ENCODE peak calls at places on chromosome 5, in four cellular contexts. One of them, this sample, is unnamed.

GRCh38 chr5:176676361-176676824 is 29.1 kb downstream of the TSPAN17 start:
- DNase-seq in GM12878: peak
- DNase-seq in K562: peak
- DNase-seq in GM23338: no peak
- DNase-seq in this sample: peak

GRCh38 chr5:139064613-139065012 is 133.6 kb downstream of the SIL1 start:
- DNase-seq in GM23338: no peak
- DNase-seq in GM12878: no peak
- DNase-seq in K562: no peak
- DNase-seq in this sample: peak

GRCh38 chr5:134714120-134714519 is 24.2 kb upstream of the CAMLG start:
- DNase-seq in GM23338: peak
- DNase-seq in GM12878: no peak
- DNase-seq in K562: no peak
- DNase-seq in this sample: no peak

GRCh38 chr5:81303563-81303962 is 2.2 kb downstream of the ZCCHC9 start:
- DNase-seq in GM12878: no peak
- DNase-seq in GM23338: no peak
- DNase-seq in K562: no peak
- DNase-seq in this sample: peak

GRCh38 chr5:123814796-123815479 is 303.0 kb downstream of the CSNK1G3 start:
- DNase-seq in GM12878: no peak
- DNase-seq in K562: no peak
- DNase-seq in GM23338: peak
- DNase-seq in this sample: no peak

GRCh38 chr5:132434813-132435286 is 55.7 kb downstream of the IRF1 start:
- DNase-seq in GM23338: no peak
- DNase-seq in K562: no peak
- DNase-seq in GM12878: no peak
- DNase-seq in this sample: peak

GRCh38 chr5:90519081-90519480 is 10.3 kb downstream of the LYSMD3 start:
- DNase-seq in K562: no peak
- DNase-seq in GM12878: no peak
- DNase-seq in GM23338: no peak
- DNase-seq in this sample: no peak

GRCh38 chr5:139147743-139148079 is 50.5 kb downstream of the SIL1 start:
- DNase-seq in GM12878: no peak
- DNase-seq in K562: no peak
- DNase-seq in GM23338: no peak
- DNase-seq in this sample: no peak

GRCh38 chr5:160506006-160507004 is 84.7 kb downstream of the PTTG1 start:
- DNase-seq in GM23338: peak
- DNase-seq in K562: no peak
- DNase-seq in GM12878: no peak
- DNase-seq in this sample: no peak

GRCh38 chr5:39519566-39520231 is 94.9 kb upstream of the DAB2 start:
- DNase-seq in GM23338: peak
- DNase-seq in GM12878: no peak
- DNase-seq in K562: no peak
- DNase-seq in this sample: no peak

GRCh38 chr5:22070151-22070550 is 783.0 kb downstream of the CDH12 start:
- DNase-seq in GM12878: no peak
- DNase-seq in GM23338: no peak
- DNase-seq in K562: no peak
- DNase-seq in this sample: no peak

GRCh38 chr5:56640763-56641406 is 174.5 kb upstream of the MAP3K1 start:
- DNase-seq in K562: no peak
- DNase-seq in GM23338: no peak
- DNase-seq in GM12878: no peak
- DNase-seq in this sample: no peak

GRCh38 chr5:32042571-32042970 is 131.5 kb downstream of the GOLPH3 start:
- DNase-seq in K562: no peak
- DNase-seq in GM12878: no peak
- DNase-seq in GM23338: no peak
- DNase-seq in this sample: no peak

GRCh38 chr5:34657550-34657921 is 1.4 kb downstream of the RAI14 start:
- DNase-seq in K562: no peak
- DNase-seq in GM12878: no peak
- DNase-seq in GM23338: peak
- DNase-seq in this sample: peak
- TF ChIP-seq JUNB in K562: no peak
- TF ChIP-seq JUNB in GM12878: no peak
- TF ChIP-seq JUNB in GM23338: no peak
- TF ChIP-seq JUNB in this sample: no peak

GRCh38 chr5:14187660-14188059 is 44.5 kb downstream of the TRIO start:
- DNase-seq in GM23338: no peak
- DNase-seq in GM12878: no peak
- DNase-seq in K562: no peak
- DNase-seq in this sample: no peak
- TF ChIP-seq JUNB in GM23338: no peak
- TF ChIP-seq JUNB in GM12878: no peak
- TF ChIP-seq JUNB in K562: no peak
- TF ChIP-seq JUNB in this sample: no peak

DNA sequence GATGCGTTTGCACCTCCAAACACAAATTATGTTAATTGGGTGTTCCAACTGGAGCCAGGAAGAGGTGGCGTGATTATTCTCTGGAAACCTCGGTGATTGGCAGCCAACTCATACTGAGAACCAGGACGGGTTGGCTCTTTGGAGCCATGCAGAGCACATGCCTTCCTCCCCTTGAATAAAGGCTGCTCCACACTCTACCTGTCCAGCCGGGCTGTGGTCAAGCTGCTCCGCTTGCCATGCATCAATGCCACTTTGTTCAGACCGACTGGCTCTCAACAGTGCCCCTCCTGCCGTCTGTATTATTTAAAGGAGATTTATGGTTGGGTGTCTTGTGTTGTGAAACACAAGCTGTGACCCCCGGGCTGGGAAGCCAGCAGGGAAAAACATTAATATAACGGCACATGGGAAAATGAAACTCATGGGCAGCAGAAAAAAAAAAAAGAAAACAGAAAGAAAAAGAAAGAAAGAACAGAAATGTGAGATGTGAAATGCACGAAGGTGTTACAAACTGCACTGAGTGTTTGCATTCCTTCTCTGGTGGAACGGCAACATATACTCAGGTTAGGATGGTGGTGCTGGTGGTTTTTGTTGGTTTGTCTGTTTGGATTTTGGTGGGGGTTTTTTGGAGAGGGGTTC is 190.9 kb downstream of the EBF1 start:
- DNase-seq in GM23338: no peak
- DNase-seq in K562: no peak
- DNase-seq in GM12878: no peak
- DNase-seq in this sample: no peak
- TF ChIP-seq JUNB in GM23338: no peak
- TF ChIP-seq JUNB in K562: no peak
- TF ChIP-seq JUNB in GM12878: no peak
- TF ChIP-seq JUNB in this sample: no peak

DNA sequence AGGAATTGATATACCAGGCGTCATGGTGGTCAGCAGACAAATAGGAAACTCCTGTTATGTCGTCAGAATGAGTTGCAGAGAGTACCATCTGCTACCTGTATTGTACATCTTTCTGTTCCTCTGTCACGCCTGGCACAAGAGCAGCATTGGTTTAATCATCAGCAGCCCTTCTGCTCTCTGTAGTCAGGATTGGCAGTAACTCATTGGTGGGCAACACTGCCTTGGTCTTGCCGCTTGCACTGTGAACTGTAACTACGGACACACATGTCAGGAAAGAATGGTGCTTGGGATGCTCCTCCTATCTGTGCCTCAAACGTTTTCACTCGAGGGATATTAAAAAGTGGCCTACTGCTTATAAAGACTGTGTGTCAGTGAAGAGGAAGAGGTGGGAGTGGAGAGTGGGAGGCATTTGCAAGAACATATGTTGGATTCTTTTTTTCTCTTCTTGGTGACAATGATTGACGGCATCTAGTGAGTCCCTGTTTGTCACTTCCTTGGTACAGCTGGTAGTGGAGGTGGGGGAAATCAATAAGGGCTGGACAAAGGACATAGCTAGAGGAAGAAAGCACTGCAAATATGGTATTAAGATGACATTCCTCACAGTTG is 76.6 kb downstream of the F2RL2 start:
- DNase-seq in K562: no peak
- DNase-seq in GM23338: no peak
- DNase-seq in GM12878: peak
- DNase-seq in this sample: peak
- TF ChIP-seq JUNB in K562: no peak
- TF ChIP-seq JUNB in GM23338: no peak
- TF ChIP-seq JUNB in GM12878: no peak
- TF ChIP-seq JUNB in this sample: no peak

GRCh38 chr5:76403713-76403962 is 553 bp downstream of the IQGAP2 start:
- DNase-seq in K562: no peak
- DNase-seq in GM23338: no peak
- DNase-seq in GM12878: no peak
- DNase-seq in this sample: no peak

GRCh38 chr5:76401801-76402250 is 1.3 kb upstream of the IQGAP2 start:
- DNase-seq in GM23338: no peak
- DNase-seq in GM12878: peak
- DNase-seq in K562: no peak
- DNase-seq in this sample: no peak

GRCh38 chr5:76403963-76404693 is 1.0 kb downstream of the IQGAP2 start:
- DNase-seq in K562: peak
- DNase-seq in GM23338: peak
- DNase-seq in GM12878: peak
- DNase-seq in this sample: peak

GRCh38 chr5:76402880-76403712 is at the start of gene IQGAP2:
- DNase-seq in K562: peak
- DNase-seq in GM23338: peak
- DNase-seq in GM12878: no peak
- DNase-seq in this sample: peak

DNA sequence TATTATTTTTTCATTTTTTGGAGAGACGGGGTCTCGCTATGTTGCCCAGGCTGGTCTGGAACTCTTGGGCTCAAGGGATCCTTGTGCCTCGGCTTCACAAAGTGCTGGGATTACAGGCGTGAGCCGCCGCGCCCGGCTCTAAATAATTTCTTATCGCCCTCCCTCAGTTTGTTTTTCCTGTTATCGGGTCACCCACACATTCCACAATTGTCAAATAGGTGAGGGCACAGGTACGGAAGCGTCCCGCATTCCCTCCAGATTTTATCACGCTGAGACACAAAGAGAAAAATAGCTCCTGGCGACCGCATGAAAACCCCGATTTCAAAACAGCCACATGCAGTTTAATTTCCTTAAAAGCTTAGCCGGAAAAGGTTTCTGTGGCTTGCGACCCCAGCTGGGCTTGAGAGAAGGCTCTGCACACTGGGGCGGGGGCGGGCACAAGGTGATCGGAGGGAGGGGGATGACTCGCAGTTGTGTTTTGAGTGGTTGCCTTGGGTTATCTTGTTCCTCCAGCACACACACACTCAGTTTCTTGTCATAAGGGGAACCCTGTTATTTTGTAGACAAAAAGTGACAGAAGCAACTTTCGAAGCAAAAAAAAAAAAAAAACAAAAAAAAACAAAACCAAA is 720 bp upstream of the IQGAP2 start:
- DNase-seq in K562: peak
- DNase-seq in GM12878: peak
- DNase-seq in GM23338: peak
- DNase-seq in this sample: peak
- TF ChIP-seq JUNB in K562: no peak
- TF ChIP-seq JUNB in GM12878: peak
- TF ChIP-seq JUNB in GM23338: no peak
- TF ChIP-seq JUNB in this sample: no peak

GRCh38 chr5:150442699-150443080 is 6.8 kb downstream of the RPS14 start:
- DNase-seq in GM12878: no peak
- DNase-seq in K562: no peak
- DNase-seq in GM23338: no peak
- DNase-seq in this sample: no peak

GRCh38 chr5:150440948-150441812 is 8.4 kb downstream of the RPS14 start:
- DNase-seq in GM23338: peak
- DNase-seq in GM12878: no peak
- DNase-seq in K562: peak
- DNase-seq in this sample: no peak

GRCh38 chr5:150436141-150436680 is 13.3 kb downstream of the RPS14 start:
- DNase-seq in K562: peak
- DNase-seq in GM12878: peak
- DNase-seq in GM23338: peak
- DNase-seq in this sample: peak

GRCh38 chr5:150441813-150442698 is 7.5 kb downstream of the RPS14 start:
- DNase-seq in GM23338: peak
- DNase-seq in K562: no peak
- DNase-seq in GM12878: no peak
- DNase-seq in this sample: no peak

DNA sequence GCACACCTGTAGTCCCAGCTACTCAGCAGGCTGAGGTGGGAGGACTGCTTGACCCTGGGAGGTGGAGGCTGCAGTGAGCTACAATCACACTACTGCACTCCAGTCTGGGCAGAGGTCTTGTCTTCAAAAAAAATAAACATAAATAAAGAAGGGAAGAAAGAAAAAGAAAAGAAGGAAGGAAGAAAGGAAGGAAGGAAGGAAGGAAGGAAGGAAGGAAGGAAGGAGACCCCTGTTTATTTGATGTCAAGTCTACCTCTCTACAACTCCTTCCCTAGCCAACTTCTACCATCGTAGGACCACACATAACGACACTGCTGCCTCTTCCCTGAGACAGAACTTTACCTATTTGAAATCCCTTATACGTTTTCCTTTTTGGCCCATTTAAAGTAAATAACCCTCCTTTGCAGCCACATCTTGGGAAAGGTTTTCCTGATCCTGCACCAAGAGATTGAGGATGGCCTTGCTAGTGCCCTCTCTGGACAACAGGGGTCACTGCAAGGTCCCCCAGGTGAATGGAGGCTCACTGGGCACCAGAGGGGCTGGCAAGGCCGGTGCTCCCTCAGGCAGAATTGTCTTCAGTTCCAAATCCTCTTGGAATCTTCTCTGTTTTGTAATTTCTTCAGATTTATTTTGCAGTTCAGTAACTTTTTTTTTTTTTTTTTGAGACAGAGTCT is 10.5 kb downstream of the RPS14 start:
- DNase-seq in K562: peak
- DNase-seq in GM12878: no peak
- DNase-seq in GM23338: peak
- DNase-seq in this sample: peak
- TF ChIP-seq JUNB in K562: no peak
- TF ChIP-seq JUNB in GM12878: no peak
- TF ChIP-seq JUNB in GM23338: no peak
- TF ChIP-seq JUNB in this sample: no peak

This sample was measured in HepG2.